ENCODE peak calls at places on chromosomes 2 and 18, in six cellular contexts. K, Q, C, Y, R and G are unnamed samples.

GRCh38 chr18:68662779-68663178 is 52.1 kb downstream of the TMX3 start:
- DNase-seq in Q (no peak), R (no peak), C (no peak), K (no peak), Y (no peak), G (no peak)

GRCh38 chr18:76491801-76492668 is 3.0 kb downstream of the ZNF516 start:
- DNase-seq in Q (peak), Y (no peak), K (peak), R (no peak), C (no peak), G (no peak)

GRCh38 chr18:76461148-76461547 is 33.9 kb downstream of the ZNF516 start:
- DNase-seq in K (no peak), Y (no peak), R (no peak), Q (no peak), C (no peak), G (no peak)

GRCh38 chr18:56995579-56996194 is 151.2 kb upstream of the BOD1L2 start:
- DNase-seq in K (peak), Q (no peak), R (peak), Y (no peak), C (no peak), G (no peak)

GRCh38 chr18:58385472-58385871 is 243.4 kb downstream of the ALPK2 start:
- DNase-seq in C (peak), Y (no peak), Q (no peak), R (no peak), K (no peak), G (peak)

GRCh38 chr2:10329880-10330699 is 27.4 kb downstream of the HPCAL1 start:
- DNase-seq in R (no peak), Y (no peak), Q (peak), C (no peak), K (no peak), G (no peak)

GRCh38 chr2:240925576-240926515 is 19.7 kb downstream of the CROCC2 start:
- DNase-seq in K (peak), C (no peak), Y (no peak), R (no peak), Q (no peak), G (peak)

GRCh38 chr2:223464071-223464470 is 138.1 kb downstream of the SCG2 start:
- DNase-seq in K (no peak), C (no peak), Q (no peak), R (no peak), Y (no peak), G (no peak)

GRCh38 chr2:191280304-191280703 is 35.1 kb downstream of the MYO1B start:
- DNase-seq in K (no peak), Y (no peak), C (no peak), R (no peak), Q (no peak), G (no peak)

GRCh38 chr2:26678026-26678425 is 14.5 kb upstream of the KCNK3 start:
- DNase-seq in Q (no peak), Y (no peak), C (no peak), K (no peak), R (no peak), G (no peak)